ENCODE peak calls at places on chromosomes 12 and 14, in four cellular contexts. One of them, this sample, is unnamed.

GRCh38 chr12:123960856-123961255 is 11.8 kb downstream of the CCDC92 start:
- DNase-seq in HCT116: no peak
- DNase-seq in K562: no peak
- DNase-seq in HepG2: no peak
- DNase-seq in this sample: no peak

GRCh38 chr12:7016958-7017571 is 1.2 kb downstream of the LPCAT3 start:
- DNase-seq in HCT116: no peak
- DNase-seq in K562: no peak
- DNase-seq in HepG2: no peak
- DNase-seq in this sample: no peak

GRCh38 chr12:69688496-69689427 is 10.3 kb downstream of the BEST3 start:
- DNase-seq in HCT116: peak
- DNase-seq in K562: peak
- DNase-seq in HepG2: peak
- DNase-seq in this sample: peak

GRCh38 chr12:123843912-123844748 is 82.0 kb downstream of the DNAH10 start:
- DNase-seq in HCT116: no peak
- DNase-seq in K562: no peak
- DNase-seq in HepG2: no peak
- DNase-seq in this sample: no peak

GRCh38 chr12:3311027-3311402 is 180.0 kb upstream of the PRMT8 start:
- DNase-seq in HCT116: peak
- DNase-seq in K562: no peak
- DNase-seq in HepG2: no peak
- DNase-seq in this sample: no peak

GRCh38 chr12:122946690-122947271 is 19.5 kb downstream of the ABCB9 start:
- DNase-seq in HCT116: peak
- DNase-seq in K562: peak
- DNase-seq in HepG2: peak
- DNase-seq in this sample: peak

GRCh38 chr12:65918057-65918456 is 93.8 kb downstream of the HMGA2 start:
- DNase-seq in HCT116: no peak
- DNase-seq in K562: no peak
- DNase-seq in HepG2: no peak
- DNase-seq in this sample: no peak

GRCh38 chr12:30013051-30013450 is 229.3 kb upstream of the TMTC1 start:
- DNase-seq in HCT116: no peak
- DNase-seq in K562: no peak
- DNase-seq in HepG2: no peak
- DNase-seq in this sample: no peak

GRCh38 chr14:74429221-74429691 is 3.2 kb upstream of the SYNDIG1L start:
- DNase-seq in HCT116: no peak
- DNase-seq in K562: no peak
- DNase-seq in HepG2: no peak
- DNase-seq in this sample: no peak

GRCh38 chr12:96513681-96514080 is 24.3 kb downstream of the CFAP54 start:
- DNase-seq in HCT116: no peak
- DNase-seq in K562: no peak
- DNase-seq in HepG2: no peak
- DNase-seq in this sample: no peak

GRCh38 chr12:52007158-52007921 is 594 bp downstream of the TAMALIN start:
- DNase-seq in HCT116: no peak
- DNase-seq in K562: no peak
- DNase-seq in HepG2: no peak
- DNase-seq in this sample: no peak

GRCh38 chr14:99773496-99774203 is 19.6 kb upstream of the EML1 start:
- DNase-seq in HCT116: no peak
- DNase-seq in K562: no peak
- DNase-seq in HepG2: no peak
- DNase-seq in this sample: no peak

GRCh38 chr12:12156116-12156515 is 85.4 kb downstream of the BCL2L14 start:
- DNase-seq in HCT116: no peak
- DNase-seq in K562: no peak
- DNase-seq in HepG2: no peak
- DNase-seq in this sample: no peak

GRCh38 chr14:88559852-88560251 is 3.0 kb upstream of the ZC3H14 start:
- DNase-seq in HCT116: no peak
- DNase-seq in K562: no peak
- DNase-seq in HepG2: peak
- DNase-seq in this sample: no peak

GRCh38 chr12:104218935-104219334 is 3.4 kb downstream of the TXNRD1 start:
- DNase-seq in HCT116: peak
- DNase-seq in K562: no peak
- DNase-seq in HepG2: no peak
- DNase-seq in this sample: no peak

DNA sequence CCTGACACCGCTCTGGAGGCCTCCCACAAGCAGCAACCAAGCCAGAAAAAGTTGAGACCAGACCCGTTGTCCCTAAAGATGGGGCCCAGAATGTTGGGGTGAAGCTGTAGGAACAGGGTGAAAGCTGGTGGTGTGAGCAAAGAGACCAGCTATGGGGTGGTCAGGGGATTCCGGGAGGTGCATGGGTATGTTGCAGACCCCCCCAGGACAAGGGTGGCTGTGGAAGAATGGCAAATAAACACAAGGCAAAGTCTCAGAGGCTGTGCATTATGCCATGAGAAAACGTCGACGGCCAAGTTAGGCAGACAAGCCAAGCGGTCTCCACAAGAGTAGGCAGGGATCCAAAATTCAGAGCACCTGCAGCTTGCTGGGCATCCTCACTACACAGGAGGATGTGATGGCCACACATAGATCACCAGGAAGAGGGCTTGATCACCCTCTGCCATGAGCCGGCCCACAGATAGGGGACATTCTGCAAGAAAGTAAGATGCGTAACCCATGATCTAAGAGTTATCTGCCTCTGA is 58.8 kb upstream of the KCNA1 start:
- DNase-seq in HCT116: no peak
- DNase-seq in K562: no peak
- DNase-seq in HepG2: no peak
- DNase-seq in this sample: no peak
- TF ChIP-seq TCF7L2 in HCT116: no peak
- TF ChIP-seq TCF7L2 in K562: no peak
- TF ChIP-seq TCF7L2 in HepG2: no peak
- TF ChIP-seq TCF7L2 in this sample: no peak

GRCh38 chr12:43736921-43737440 is 21.6 kb downstream of the PUS7L start:
- DNase-seq in HCT116: no peak
- DNase-seq in K562: no peak
- DNase-seq in HepG2: no peak
- DNase-seq in this sample: no peak

GRCh38 chr12:43733687-43734086 is 24.9 kb downstream of the PUS7L start:
- DNase-seq in HCT116: no peak
- DNase-seq in K562: no peak
- DNase-seq in HepG2: no peak
- DNase-seq in this sample: no peak

GRCh38 chr12:43742106-43742505 is 16.5 kb downstream of the PUS7L start:
- DNase-seq in HCT116: no peak
- DNase-seq in K562: no peak
- DNase-seq in HepG2: no peak
- DNase-seq in this sample: no peak

GRCh38 chr12:43740511-43741100 is 18.0 kb downstream of the PUS7L start:
- DNase-seq in HCT116: no peak
- DNase-seq in K562: no peak
- DNase-seq in HepG2: no peak
- DNase-seq in this sample: no peak

GRCh38 chr12:43737646-43738045 is 20.9 kb downstream of the PUS7L start:
- DNase-seq in HCT116: no peak
- DNase-seq in K562: no peak
- DNase-seq in HepG2: no peak
- DNase-seq in this sample: no peak
- TF ChIP-seq SIN3A in HCT116: no peak
- TF ChIP-seq SIN3A in K562: no peak
- TF ChIP-seq SIN3A in HepG2: no peak
- TF ChIP-seq SIN3A in this sample: no peak

GRCh38 chr12:94258593-94258992 is 110.2 kb downstream of the PLXNC1 start:
- DNase-seq in HCT116: no peak
- DNase-seq in K562: no peak
- DNase-seq in HepG2: no peak
- DNase-seq in this sample: no peak
- H3K27ac ChIP-seq in HCT116: no peak
- H3K27ac ChIP-seq in K562: no peak
- H3K27ac ChIP-seq in HepG2: no peak
- H3K27ac ChIP-seq in this sample: no peak

GRCh38 chr12:111056618-111057521 is 136.5 kb upstream of the MYL2 start:
- DNase-seq in HCT116: no peak
- DNase-seq in K562: peak
- DNase-seq in HepG2: no peak
- DNase-seq in this sample: no peak
- TF ChIP-seq TCF7L2 in HCT116: no peak
- TF ChIP-seq TCF7L2 in K562: no peak
- TF ChIP-seq TCF7L2 in HepG2: no peak
- TF ChIP-seq TCF7L2 in this sample: no peak

GRCh38 chr12:101889216-101889752 is 11.9 kb downstream of the DRAM1 start:
- DNase-seq in HCT116: no peak
- DNase-seq in K562: no peak
- DNase-seq in HepG2: no peak
- DNase-seq in this sample: no peak
- TF ChIP-seq SIN3A in HCT116: no peak
- TF ChIP-seq SIN3A in K562: no peak
- TF ChIP-seq SIN3A in HepG2: no peak
- TF ChIP-seq SIN3A in this sample: no peak

GRCh38 chr14:23086565-23086964 is 8.4 kb downstream of the ACIN1 start:
- DNase-seq in HCT116: no peak
- DNase-seq in K562: no peak
- DNase-seq in HepG2: no peak
- DNase-seq in this sample: no peak
- H3K27ac ChIP-seq in HCT116: no peak
- H3K27ac ChIP-seq in K562: no peak
- H3K27ac ChIP-seq in HepG2: no peak
- H3K27ac ChIP-seq in this sample: no peak